ENCODE peak calls at places on chromosomes 5 and 9, in eight cellular contexts. Q, X, G, F, J, C, T and A are unnamed samples.

GRCh38 chr5:53480474-53481353 is at the start of gene FST:
- DNase-seq in Q (peak), X (no peak), G (peak), F (peak), J (peak), C (peak), T (no peak), A (no peak)

GRCh38 chr5:167030500-167031120 is 1260.8 kb upstream of the WWC1 start:
- DNase-seq in Q (peak), X (no peak), G (peak), F (no peak), J (no peak), C (no peak), T (no peak), A (no peak)

GRCh38 chr5:180844858-180845257 is 16.2 kb downstream of the ZFP62 start:
- DNase-seq in Q (no peak), X (no peak), G (no peak), F (no peak), J (no peak), C (no peak), T (no peak), A (no peak)

GRCh38 chr5:177432143-177432904 is 5.8 kb downstream of the GRK6 start:
- DNase-seq in Q (no peak), X (no peak), G (no peak), F (no peak), J (no peak), C (no peak), T (no peak), A (no peak)

GRCh38 chr5:10034008-10034407 is 215.7 kb downstream of the ATPSCKMT start:
- DNase-seq in Q (no peak), X (no peak), G (peak), F (no peak), J (no peak), C (peak), T (no peak), A (no peak)

GRCh38 chr9:134811673-134812668 is 68.6 kb upstream of the FCN2 start:
- DNase-seq in Q (peak), X (no peak), G (no peak), F (no peak), J (peak), C (peak), T (no peak), A (peak)

GRCh38 chr9:75071530-75072122 is 16.3 kb downstream of the NMRK1 start:
- DNase-seq in Q (peak), X (peak), G (no peak), F (no peak), J (no peak), C (no peak), T (no peak), A (no peak)

GRCh38 chr9:137679695-137680305 is 61.0 kb downstream of the EHMT1 start:
- DNase-seq in Q (no peak), X (no peak), G (no peak), F (peak), J (no peak), C (no peak), T (no peak), A (no peak)

GRCh38 chr5:57327934-57328333 is 154.1 kb downstream of the GPBP1 start:
- DNase-seq in Q (no peak), X (peak), G (no peak), F (no peak), J (no peak), C (peak), T (no peak), A (no peak)

GRCh38 chr9:77885104-77885672 is 146.4 kb downstream of the GNAQ start:
- DNase-seq in Q (no peak), X (no peak), G (no peak), F (no peak), J (no peak), C (no peak), T (no peak), A (no peak)

GRCh38 chr5:181188700-181189362 is 16.2 kb downstream of the TRIM7 start:
- DNase-seq in Q (peak), X (no peak), G (peak), F (peak), J (no peak), C (peak), T (no peak), A (peak)

GRCh38 chr5:14153932-14154646 is 10.9 kb downstream of the TRIO start:
- DNase-seq in Q (peak), X (no peak), G (no peak), F (peak), J (no peak), C (peak), T (peak), A (peak)

GRCh38 chr5:103780794-103781193 is 218.2 kb upstream of the NUDT12 start:
- DNase-seq in Q (no peak), X (no peak), G (no peak), F (no peak), J (no peak), C (no peak), T (no peak), A (no peak)

GRCh38 chr9:37575511-37575914 is 667 bp downstream of the FBXO10 start:
- DNase-seq in Q (no peak), X (no peak), G (no peak), F (no peak), J (no peak), C (peak), T (no peak), A (no peak)

GRCh38 chr5:181281077-181281983 is 20.4 kb upstream of the TRIM52 start:
- DNase-seq in Q (no peak), X (no peak), G (peak), F (no peak), J (no peak), C (no peak), T (no peak), A (no peak)

GRCh38 chr9:3807601-3808000 is 281.8 kb upstream of the RFX3 start:
- DNase-seq in Q (no peak), X (no peak), G (no peak), F (no peak), J (no peak), C (peak), T (no peak), A (no peak)

GRCh38 chr5:165783024-165783423 is 2277.6 kb downstream of the MAT2B start:
- DNase-seq in Q (no peak), X (no peak), G (no peak), F (no peak), J (no peak), C (no peak), T (no peak), A (no peak)

GRCh38 chr5:141557681-141558136 is 61.1 kb downstream of the DIAPH1 start:
- DNase-seq in Q (peak), X (peak), G (peak), F (peak), J (peak), C (peak), T (peak), A (peak)

GRCh38 chr9:96871176-96871575 is 16.9 kb upstream of the ZNF782 start:
- DNase-seq in Q (no peak), X (no peak), G (no peak), F (no peak), J (no peak), C (no peak), T (no peak), A (no peak)

GRCh38 chr5:95446560-95447221 is 55.5 kb downstream of the FAM81B start:
- DNase-seq in Q (no peak), X (peak), G (no peak), F (no peak), J (no peak), C (peak), T (no peak), A (no peak)

GRCh38 chr5:131274341-131275063 is 10.6 kb downstream of the CDC42SE2 start:
- DNase-seq in Q (no peak), X (no peak), G (no peak), F (no peak), J (no peak), C (no peak), T (no peak), A (no peak)

GRCh38 chr5:177133845-177134652 is 476 bp downstream of the NSD1 start:
- DNase-seq in Q (peak), X (peak), G (peak), F (peak), J (no peak), C (no peak), T (peak), A (no peak)

GRCh38 chr9:97237311-97237786 is 70.1 kb upstream of the CCDC180 start:
- DNase-seq in Q (no peak), X (no peak), G (peak), F (no peak), J (no peak), C (no peak), T (no peak), A (no peak)

GRCh38 chr5:59088546-59088945 is 505.7 kb downstream of the RAB3C start:
- DNase-seq in Q (no peak), X (no peak), G (no peak), F (no peak), J (no peak), C (no peak), T (no peak), A (no peak)

GRCh38 chr5:174623018-174623417 is 101.4 kb upstream of the MSX2 start:
- DNase-seq in Q (no peak), X (no peak), G (no peak), F (no peak), J (no peak), C (no peak), T (no peak), A (no peak)

GRCh38 chr9:129916707-129917106 is 81.4 kb downstream of the USP20 start:
- DNase-seq in Q (no peak), X (no peak), G (no peak), F (no peak), J (no peak), C (no peak), T (no peak), A (no peak)

GRCh38 chr9:126693428-126693931 is 79.8 kb downstream of the LMX1B start:
- DNase-seq in Q (no peak), X (no peak), G (no peak), F (peak), J (no peak), C (no peak), T (no peak), A (no peak)

GRCh38 chr9:136484153-136485048 is 1.6 kb upstream of the SEC16A start:
- DNase-seq in Q (peak), X (peak), G (no peak), F (no peak), J (no peak), C (no peak), T (no peak), A (peak)

GRCh38 chr9:135095470-135096407 is 8.3 kb downstream of the OLFM1 start:
- DNase-seq in Q (no peak), X (no peak), G (no peak), F (no peak), J (no peak), C (no peak), T (no peak), A (no peak)

GRCh38 chr9:77810637-77811119 is 162.6 kb upstream of the GNA14 start:
- DNase-seq in Q (no peak), X (no peak), G (no peak), F (no peak), J (no peak), C (no peak), T (no peak), A (no peak)

GRCh38 chr5:1510151-1510561 is 13.6 kb downstream of the LPCAT1 start:
- DNase-seq in Q (no peak), X (no peak), G (peak), F (peak), J (no peak), C (no peak), T (no peak), A (no peak)

GRCh38 chr9:16367605-16368424 is 502.7 kb downstream of the BNC2 start:
- DNase-seq in Q (peak), X (peak), G (no peak), F (no peak), J (peak), C (no peak), T (no peak), A (peak)

GRCh38 chr9:33297455-33297854 is 7.1 kb downstream of the NFX1 start:
- DNase-seq in Q (no peak), X (no peak), G (no peak), F (no peak), J (no peak), C (no peak), T (peak), A (no peak)

GRCh38 chr5:93791520-93791972 is 50.1 kb upstream of the POU5F2 start:
- DNase-seq in Q (no peak), X (no peak), G (no peak), F (no peak), J (no peak), C (peak), T (no peak), A (no peak)

GRCh38 chr5:138926688-138927448 is 51.7 kb upstream of the LRRTM2 start:
- DNase-seq in Q (no peak), X (no peak), G (no peak), F (no peak), J (no peak), C (no peak), T (no peak), A (no peak)

GRCh38 chr5:91293131-91293530 is 90.0 kb downstream of the ARRDC3 start:
- DNase-seq in Q (peak), X (no peak), G (no peak), F (no peak), J (no peak), C (no peak), T (no peak), A (no peak)

GRCh38 chr5:179780343-179780742 is 13.4 kb upstream of the LTC4S start:
- DNase-seq in Q (no peak), X (no peak), G (no peak), F (no peak), J (no peak), C (no peak), T (no peak), A (no peak)